ENCODE peak calls at places on chromosome 13, in nine cellular contexts. One of them, this sample, is unnamed.

GRCh38 chr13:99859178-99860177 is 112.1 kb downstream of the ZIC5 start:
- DNase-seq in activated gamma-delta T cell treated with anti-CD3 and anti-CD28 coated beads, Interleukin-2, amount 50 U/mL, for 16 hours: peak
- DNase-seq in stimulated activated naive CD4-positive, alpha-beta T cell treated with Interleukin-2 at 50 U/mL for 16 hours: peak
- DNase-seq in SK-N-SH: no peak
- DNase-seq in NCI-H2029: no peak
- DNase-seq in T-helper 2 cell: no peak
- DNase-seq in iris pigment epithelial cell: no peak
- DNase-seq in NCI-H748 treated with DMSO at 0.1 percent for 48 hours: peak
- DNase-seq in CD4-positive, CD25-positive, alpha-beta regulatory T cell: no peak
- DNase-seq in this sample: no peak

GRCh38 chr13:51816604-51817254 is 12.8 kb upstream of the DHRS12 start:
- DNase-seq in activated gamma-delta T cell treated with anti-CD3 and anti-CD28 coated beads, Interleukin-2, amount 50 U/mL, for 16 hours: no peak
- DNase-seq in stimulated activated naive CD4-positive, alpha-beta T cell treated with Interleukin-2 at 50 U/mL for 16 hours: no peak
- DNase-seq in SK-N-SH: no peak
- DNase-seq in NCI-H2029: no peak
- DNase-seq in T-helper 2 cell: no peak
- DNase-seq in iris pigment epithelial cell: no peak
- DNase-seq in NCI-H748 treated with DMSO at 0.1 percent for 48 hours: no peak
- DNase-seq in CD4-positive, CD25-positive, alpha-beta regulatory T cell: no peak
- DNase-seq in this sample: no peak

GRCh38 chr13:68588623-68589022 is 1358.5 kb upstream of the PCDH9 start:
- DNase-seq in activated gamma-delta T cell treated with anti-CD3 and anti-CD28 coated beads, Interleukin-2, amount 50 U/mL, for 16 hours: no peak
- DNase-seq in stimulated activated naive CD4-positive, alpha-beta T cell treated with Interleukin-2 at 50 U/mL for 16 hours: no peak
- DNase-seq in SK-N-SH: no peak
- DNase-seq in NCI-H2029: no peak
- DNase-seq in T-helper 2 cell: no peak
- DNase-seq in iris pigment epithelial cell: no peak
- DNase-seq in NCI-H748 treated with DMSO at 0.1 percent for 48 hours: no peak
- DNase-seq in CD4-positive, CD25-positive, alpha-beta regulatory T cell: no peak
- DNase-seq in this sample: no peak

GRCh38 chr13:73870970-73871935 is 263.0 kb downstream of the KLF12 start:
- DNase-seq in activated gamma-delta T cell treated with anti-CD3 and anti-CD28 coated beads, Interleukin-2, amount 50 U/mL, for 16 hours: no peak
- DNase-seq in stimulated activated naive CD4-positive, alpha-beta T cell treated with Interleukin-2 at 50 U/mL for 16 hours: peak
- DNase-seq in SK-N-SH: no peak
- DNase-seq in NCI-H2029: peak
- DNase-seq in T-helper 2 cell: no peak
- DNase-seq in iris pigment epithelial cell: peak
- DNase-seq in NCI-H748 treated with DMSO at 0.1 percent for 48 hours: no peak
- DNase-seq in CD4-positive, CD25-positive, alpha-beta regulatory T cell: no peak
- DNase-seq in this sample: no peak

GRCh38 chr13:31242935-31243334 is 43.2 kb downstream of the B3GLCT start:
- DNase-seq in activated gamma-delta T cell treated with anti-CD3 and anti-CD28 coated beads, Interleukin-2, amount 50 U/mL, for 16 hours: no peak
- DNase-seq in stimulated activated naive CD4-positive, alpha-beta T cell treated with Interleukin-2 at 50 U/mL for 16 hours: no peak
- DNase-seq in SK-N-SH: no peak
- DNase-seq in NCI-H2029: no peak
- DNase-seq in T-helper 2 cell: no peak
- DNase-seq in iris pigment epithelial cell: no peak
- DNase-seq in NCI-H748 treated with DMSO at 0.1 percent for 48 hours: no peak
- DNase-seq in CD4-positive, CD25-positive, alpha-beta regulatory T cell: no peak
- DNase-seq in this sample: no peak

GRCh38 chr13:51154029-51154555 is 43.0 kb upstream of the C13orf42 start:
- DNase-seq in activated gamma-delta T cell treated with anti-CD3 and anti-CD28 coated beads, Interleukin-2, amount 50 U/mL, for 16 hours: no peak
- DNase-seq in stimulated activated naive CD4-positive, alpha-beta T cell treated with Interleukin-2 at 50 U/mL for 16 hours: peak
- DNase-seq in SK-N-SH: no peak
- DNase-seq in NCI-H2029: no peak
- DNase-seq in T-helper 2 cell: no peak
- DNase-seq in iris pigment epithelial cell: peak
- DNase-seq in NCI-H748 treated with DMSO at 0.1 percent for 48 hours: no peak
- DNase-seq in CD4-positive, CD25-positive, alpha-beta regulatory T cell: no peak
- DNase-seq in this sample: no peak

GRCh38 chr13:19090495-19090894 is 91.1 kb downstream of the TUBA3C start:
- DNase-seq in activated gamma-delta T cell treated with anti-CD3 and anti-CD28 coated beads, Interleukin-2, amount 50 U/mL, for 16 hours: no peak
- DNase-seq in stimulated activated naive CD4-positive, alpha-beta T cell treated with Interleukin-2 at 50 U/mL for 16 hours: no peak
- DNase-seq in SK-N-SH: no peak
- DNase-seq in NCI-H2029: no peak
- DNase-seq in T-helper 2 cell: no peak
- DNase-seq in iris pigment epithelial cell: no peak
- DNase-seq in NCI-H748 treated with DMSO at 0.1 percent for 48 hours: no peak
- DNase-seq in CD4-positive, CD25-positive, alpha-beta regulatory T cell: no peak
- DNase-seq in this sample: no peak

GRCh38 chr13:113411216-113412023 is 41.9 kb downstream of the ADPRHL1 start:
- DNase-seq in activated gamma-delta T cell treated with anti-CD3 and anti-CD28 coated beads, Interleukin-2, amount 50 U/mL, for 16 hours: no peak
- DNase-seq in stimulated activated naive CD4-positive, alpha-beta T cell treated with Interleukin-2 at 50 U/mL for 16 hours: no peak
- DNase-seq in SK-N-SH: no peak
- DNase-seq in NCI-H2029: peak
- DNase-seq in T-helper 2 cell: no peak
- DNase-seq in iris pigment epithelial cell: peak
- DNase-seq in NCI-H748 treated with DMSO at 0.1 percent for 48 hours: no peak
- DNase-seq in CD4-positive, CD25-positive, alpha-beta regulatory T cell: no peak
- DNase-seq in this sample: no peak

GRCh38 chr13:98571955-98572662 is 4.8 kb downstream of the STK24 start:
- DNase-seq in activated gamma-delta T cell treated with anti-CD3 and anti-CD28 coated beads, Interleukin-2, amount 50 U/mL, for 16 hours: no peak
- DNase-seq in stimulated activated naive CD4-positive, alpha-beta T cell treated with Interleukin-2 at 50 U/mL for 16 hours: no peak
- DNase-seq in SK-N-SH: peak
- DNase-seq in NCI-H2029: peak
- DNase-seq in T-helper 2 cell: no peak
- DNase-seq in iris pigment epithelial cell: peak
- DNase-seq in NCI-H748 treated with DMSO at 0.1 percent for 48 hours: peak
- DNase-seq in CD4-positive, CD25-positive, alpha-beta regulatory T cell: no peak
- DNase-seq in this sample: peak

GRCh38 chr13:110012102-110012739 is 225.8 kb upstream of the IRS2 start:
- DNase-seq in activated gamma-delta T cell treated with anti-CD3 and anti-CD28 coated beads, Interleukin-2, amount 50 U/mL, for 16 hours: no peak
- DNase-seq in stimulated activated naive CD4-positive, alpha-beta T cell treated with Interleukin-2 at 50 U/mL for 16 hours: no peak
- DNase-seq in SK-N-SH: no peak
- DNase-seq in NCI-H2029: no peak
- DNase-seq in T-helper 2 cell: no peak
- DNase-seq in iris pigment epithelial cell: peak
- DNase-seq in NCI-H748 treated with DMSO at 0.1 percent for 48 hours: no peak
- DNase-seq in CD4-positive, CD25-positive, alpha-beta regulatory T cell: no peak
- DNase-seq in this sample: no peak

GRCh38 chr13:42260885-42261654 is 10.9 kb upstream of the AKAP11 start:
- DNase-seq in activated gamma-delta T cell treated with anti-CD3 and anti-CD28 coated beads, Interleukin-2, amount 50 U/mL, for 16 hours: no peak
- DNase-seq in stimulated activated naive CD4-positive, alpha-beta T cell treated with Interleukin-2 at 50 U/mL for 16 hours: no peak
- DNase-seq in SK-N-SH: no peak
- DNase-seq in NCI-H2029: no peak
- DNase-seq in T-helper 2 cell: no peak
- DNase-seq in iris pigment epithelial cell: no peak
- DNase-seq in NCI-H748 treated with DMSO at 0.1 percent for 48 hours: no peak
- DNase-seq in CD4-positive, CD25-positive, alpha-beta regulatory T cell: no peak
- DNase-seq in this sample: no peak

GRCh38 chr13:19329365-19329764 is 147.7 kb upstream of the TUBA3C start:
- DNase-seq in activated gamma-delta T cell treated with anti-CD3 and anti-CD28 coated beads, Interleukin-2, amount 50 U/mL, for 16 hours: no peak
- DNase-seq in stimulated activated naive CD4-positive, alpha-beta T cell treated with Interleukin-2 at 50 U/mL for 16 hours: no peak
- DNase-seq in SK-N-SH: no peak
- DNase-seq in NCI-H2029: no peak
- DNase-seq in T-helper 2 cell: no peak
- DNase-seq in iris pigment epithelial cell: no peak
- DNase-seq in NCI-H748 treated with DMSO at 0.1 percent for 48 hours: no peak
- DNase-seq in CD4-positive, CD25-positive, alpha-beta regulatory T cell: no peak
- DNase-seq in this sample: no peak

GRCh38 chr13:20669162-20669561 is 34.3 kb upstream of the IL17D start:
- DNase-seq in activated gamma-delta T cell treated with anti-CD3 and anti-CD28 coated beads, Interleukin-2, amount 50 U/mL, for 16 hours: no peak
- DNase-seq in stimulated activated naive CD4-positive, alpha-beta T cell treated with Interleukin-2 at 50 U/mL for 16 hours: no peak
- DNase-seq in SK-N-SH: no peak
- DNase-seq in NCI-H2029: no peak
- DNase-seq in T-helper 2 cell: no peak
- DNase-seq in iris pigment epithelial cell: no peak
- DNase-seq in NCI-H748 treated with DMSO at 0.1 percent for 48 hours: no peak
- DNase-seq in CD4-positive, CD25-positive, alpha-beta regulatory T cell: no peak
- DNase-seq in this sample: no peak

GRCh38 chr13:95636853-95637252 is 7.7 kb downstream of the DZIP1 start:
- DNase-seq in activated gamma-delta T cell treated with anti-CD3 and anti-CD28 coated beads, Interleukin-2, amount 50 U/mL, for 16 hours: no peak
- DNase-seq in stimulated activated naive CD4-positive, alpha-beta T cell treated with Interleukin-2 at 50 U/mL for 16 hours: no peak
- DNase-seq in SK-N-SH: no peak
- DNase-seq in NCI-H2029: no peak
- DNase-seq in T-helper 2 cell: no peak
- DNase-seq in iris pigment epithelial cell: no peak
- DNase-seq in NCI-H748 treated with DMSO at 0.1 percent for 48 hours: no peak
- DNase-seq in CD4-positive, CD25-positive, alpha-beta regulatory T cell: no peak
- DNase-seq in this sample: no peak

GRCh38 chr13:111639994-111640393 is 319.6 kb downstream of the TEX29 start:
- DNase-seq in activated gamma-delta T cell treated with anti-CD3 and anti-CD28 coated beads, Interleukin-2, amount 50 U/mL, for 16 hours: no peak
- DNase-seq in stimulated activated naive CD4-positive, alpha-beta T cell treated with Interleukin-2 at 50 U/mL for 16 hours: no peak
- DNase-seq in SK-N-SH: no peak
- DNase-seq in NCI-H2029: peak
- DNase-seq in T-helper 2 cell: no peak
- DNase-seq in iris pigment epithelial cell: no peak
- DNase-seq in NCI-H748 treated with DMSO at 0.1 percent for 48 hours: no peak
- DNase-seq in CD4-positive, CD25-positive, alpha-beta regulatory T cell: no peak
- DNase-seq in this sample: no peak

GRCh38 chr13:98478134-98479129 is 98.5 kb downstream of the STK24 start:
- DNase-seq in activated gamma-delta T cell treated with anti-CD3 and anti-CD28 coated beads, Interleukin-2, amount 50 U/mL, for 16 hours: no peak
- DNase-seq in stimulated activated naive CD4-positive, alpha-beta T cell treated with Interleukin-2 at 50 U/mL for 16 hours: no peak
- DNase-seq in SK-N-SH: peak
- DNase-seq in NCI-H2029: no peak
- DNase-seq in T-helper 2 cell: no peak
- DNase-seq in iris pigment epithelial cell: peak
- DNase-seq in NCI-H748 treated with DMSO at 0.1 percent for 48 hours: no peak
- DNase-seq in CD4-positive, CD25-positive, alpha-beta regulatory T cell: no peak
- DNase-seq in this sample: no peak

GRCh38 chr13:61138857-61139256 is 276.8 kb downstream of the PCDH20 start:
- DNase-seq in activated gamma-delta T cell treated with anti-CD3 and anti-CD28 coated beads, Interleukin-2, amount 50 U/mL, for 16 hours: no peak
- DNase-seq in stimulated activated naive CD4-positive, alpha-beta T cell treated with Interleukin-2 at 50 U/mL for 16 hours: no peak
- DNase-seq in SK-N-SH: no peak
- DNase-seq in NCI-H2029: no peak
- DNase-seq in T-helper 2 cell: no peak
- DNase-seq in iris pigment epithelial cell: no peak
- DNase-seq in NCI-H748 treated with DMSO at 0.1 percent for 48 hours: no peak
- DNase-seq in CD4-positive, CD25-positive, alpha-beta regulatory T cell: no peak
- DNase-seq in this sample: no peak

GRCh38 chr13:24127116-24127631 is 33.3 kb upstream of the SPATA13 start:
- DNase-seq in activated gamma-delta T cell treated with anti-CD3 and anti-CD28 coated beads, Interleukin-2, amount 50 U/mL, for 16 hours: no peak
- DNase-seq in stimulated activated naive CD4-positive, alpha-beta T cell treated with Interleukin-2 at 50 U/mL for 16 hours: no peak
- DNase-seq in SK-N-SH: no peak
- DNase-seq in NCI-H2029: no peak
- DNase-seq in T-helper 2 cell: no peak
- DNase-seq in iris pigment epithelial cell: peak
- DNase-seq in NCI-H748 treated with DMSO at 0.1 percent for 48 hours: peak
- DNase-seq in CD4-positive, CD25-positive, alpha-beta regulatory T cell: no peak
- DNase-seq in this sample: no peak

GRCh38 chr13:29361716-29362115 is 233.8 kb downstream of the SLC7A1 start:
- DNase-seq in activated gamma-delta T cell treated with anti-CD3 and anti-CD28 coated beads, Interleukin-2, amount 50 U/mL, for 16 hours: no peak
- DNase-seq in stimulated activated naive CD4-positive, alpha-beta T cell treated with Interleukin-2 at 50 U/mL for 16 hours: no peak
- DNase-seq in SK-N-SH: no peak
- DNase-seq in NCI-H2029: no peak
- DNase-seq in T-helper 2 cell: no peak
- DNase-seq in iris pigment epithelial cell: peak
- DNase-seq in NCI-H748 treated with DMSO at 0.1 percent for 48 hours: no peak
- DNase-seq in CD4-positive, CD25-positive, alpha-beta regulatory T cell: no peak
- DNase-seq in this sample: no peak

GRCh38 chr13:38417727-38418126 is 68.1 kb downstream of the UFM1 start:
- DNase-seq in activated gamma-delta T cell treated with anti-CD3 and anti-CD28 coated beads, Interleukin-2, amount 50 U/mL, for 16 hours: no peak
- DNase-seq in stimulated activated naive CD4-positive, alpha-beta T cell treated with Interleukin-2 at 50 U/mL for 16 hours: no peak
- DNase-seq in SK-N-SH: peak
- DNase-seq in NCI-H2029: no peak
- DNase-seq in T-helper 2 cell: no peak
- DNase-seq in iris pigment epithelial cell: peak
- DNase-seq in NCI-H748 treated with DMSO at 0.1 percent for 48 hours: no peak
- DNase-seq in CD4-positive, CD25-positive, alpha-beta regulatory T cell: no peak
- DNase-seq in this sample: peak

GRCh38 chr13:96089749-96090239 is at the start of gene HS6ST3:
- DNase-seq in activated gamma-delta T cell treated with anti-CD3 and anti-CD28 coated beads, Interleukin-2, amount 50 U/mL, for 16 hours: no peak
- DNase-seq in stimulated activated naive CD4-positive, alpha-beta T cell treated with Interleukin-2 at 50 U/mL for 16 hours: no peak
- DNase-seq in SK-N-SH: peak
- DNase-seq in NCI-H2029: no peak
- DNase-seq in T-helper 2 cell: no peak
- DNase-seq in iris pigment epithelial cell: peak
- DNase-seq in NCI-H748 treated with DMSO at 0.1 percent for 48 hours: peak
- DNase-seq in CD4-positive, CD25-positive, alpha-beta regulatory T cell: no peak
- DNase-seq in this sample: peak

GRCh38 chr13:44155422-44156293 is 218.0 kb upstream of the SERP2 start:
- DNase-seq in activated gamma-delta T cell treated with anti-CD3 and anti-CD28 coated beads, Interleukin-2, amount 50 U/mL, for 16 hours: no peak
- DNase-seq in stimulated activated naive CD4-positive, alpha-beta T cell treated with Interleukin-2 at 50 U/mL for 16 hours: no peak
- DNase-seq in SK-N-SH: no peak
- DNase-seq in NCI-H2029: peak
- DNase-seq in T-helper 2 cell: no peak
- DNase-seq in iris pigment epithelial cell: peak
- DNase-seq in NCI-H748 treated with DMSO at 0.1 percent for 48 hours: no peak
- DNase-seq in CD4-positive, CD25-positive, alpha-beta regulatory T cell: no peak
- DNase-seq in this sample: no peak

GRCh38 chr13:46475586-46475991 is 77.4 kb upstream of the LRCH1 start:
- DNase-seq in activated gamma-delta T cell treated with anti-CD3 and anti-CD28 coated beads, Interleukin-2, amount 50 U/mL, for 16 hours: no peak
- DNase-seq in stimulated activated naive CD4-positive, alpha-beta T cell treated with Interleukin-2 at 50 U/mL for 16 hours: no peak
- DNase-seq in SK-N-SH: no peak
- DNase-seq in NCI-H2029: no peak
- DNase-seq in T-helper 2 cell: no peak
- DNase-seq in iris pigment epithelial cell: peak
- DNase-seq in NCI-H748 treated with DMSO at 0.1 percent for 48 hours: no peak
- DNase-seq in CD4-positive, CD25-positive, alpha-beta regulatory T cell: no peak
- DNase-seq in this sample: no peak

GRCh38 chr13:113769106-113769505 is 10.1 kb downstream of the TMEM255B start:
- DNase-seq in activated gamma-delta T cell treated with anti-CD3 and anti-CD28 coated beads, Interleukin-2, amount 50 U/mL, for 16 hours: no peak
- DNase-seq in stimulated activated naive CD4-positive, alpha-beta T cell treated with Interleukin-2 at 50 U/mL for 16 hours: no peak
- DNase-seq in SK-N-SH: no peak
- DNase-seq in NCI-H2029: no peak
- DNase-seq in T-helper 2 cell: no peak
- DNase-seq in iris pigment epithelial cell: no peak
- DNase-seq in NCI-H748 treated with DMSO at 0.1 percent for 48 hours: no peak
- DNase-seq in CD4-positive, CD25-positive, alpha-beta regulatory T cell: no peak
- DNase-seq in this sample: no peak

GRCh38 chr13:28488376-28489005 is 6.4 kb downstream of the FLT1 start:
- DNase-seq in activated gamma-delta T cell treated with anti-CD3 and anti-CD28 coated beads, Interleukin-2, amount 50 U/mL, for 16 hours: no peak
- DNase-seq in stimulated activated naive CD4-positive, alpha-beta T cell treated with Interleukin-2 at 50 U/mL for 16 hours: no peak
- DNase-seq in SK-N-SH: no peak
- DNase-seq in NCI-H2029: no peak
- DNase-seq in T-helper 2 cell: no peak
- DNase-seq in iris pigment epithelial cell: no peak
- DNase-seq in NCI-H748 treated with DMSO at 0.1 percent for 48 hours: no peak
- DNase-seq in CD4-positive, CD25-positive, alpha-beta regulatory T cell: no peak
- DNase-seq in this sample: no peak

GRCh38 chr13:75544681-75545333 is 4.8 kb upstream of the UCHL3 start:
- DNase-seq in activated gamma-delta T cell treated with anti-CD3 and anti-CD28 coated beads, Interleukin-2, amount 50 U/mL, for 16 hours: no peak
- DNase-seq in stimulated activated naive CD4-positive, alpha-beta T cell treated with Interleukin-2 at 50 U/mL for 16 hours: no peak
- DNase-seq in SK-N-SH: no peak
- DNase-seq in NCI-H2029: no peak
- DNase-seq in T-helper 2 cell: no peak
- DNase-seq in iris pigment epithelial cell: peak
- DNase-seq in NCI-H748 treated with DMSO at 0.1 percent for 48 hours: no peak
- DNase-seq in CD4-positive, CD25-positive, alpha-beta regulatory T cell: no peak
- DNase-seq in this sample: no peak

GRCh38 chr13:31431722-31432137 is 232.0 kb downstream of the B3GLCT start:
- DNase-seq in activated gamma-delta T cell treated with anti-CD3 and anti-CD28 coated beads, Interleukin-2, amount 50 U/mL, for 16 hours: peak
- DNase-seq in stimulated activated naive CD4-positive, alpha-beta T cell treated with Interleukin-2 at 50 U/mL for 16 hours: peak
- DNase-seq in SK-N-SH: peak
- DNase-seq in NCI-H2029: peak
- DNase-seq in T-helper 2 cell: no peak
- DNase-seq in iris pigment epithelial cell: peak
- DNase-seq in NCI-H748 treated with DMSO at 0.1 percent for 48 hours: peak
- DNase-seq in CD4-positive, CD25-positive, alpha-beta regulatory T cell: no peak
- DNase-seq in this sample: peak

GRCh38 chr13:93534181-93534700 is 307.6 kb downstream of the GPC6 start:
- DNase-seq in activated gamma-delta T cell treated with anti-CD3 and anti-CD28 coated beads, Interleukin-2, amount 50 U/mL, for 16 hours: no peak
- DNase-seq in stimulated activated naive CD4-positive, alpha-beta T cell treated with Interleukin-2 at 50 U/mL for 16 hours: no peak
- DNase-seq in SK-N-SH: no peak
- DNase-seq in NCI-H2029: peak
- DNase-seq in T-helper 2 cell: no peak
- DNase-seq in iris pigment epithelial cell: no peak
- DNase-seq in NCI-H748 treated with DMSO at 0.1 percent for 48 hours: no peak
- DNase-seq in CD4-positive, CD25-positive, alpha-beta regulatory T cell: no peak
- DNase-seq in this sample: no peak

GRCh38 chr13:74062933-74063332 is 71.3 kb downstream of the KLF12 start:
- DNase-seq in activated gamma-delta T cell treated with anti-CD3 and anti-CD28 coated beads, Interleukin-2, amount 50 U/mL, for 16 hours: no peak
- DNase-seq in stimulated activated naive CD4-positive, alpha-beta T cell treated with Interleukin-2 at 50 U/mL for 16 hours: peak
- DNase-seq in SK-N-SH: no peak
- DNase-seq in NCI-H2029: no peak
- DNase-seq in T-helper 2 cell: no peak
- DNase-seq in iris pigment epithelial cell: peak
- DNase-seq in NCI-H748 treated with DMSO at 0.1 percent for 48 hours: no peak
- DNase-seq in CD4-positive, CD25-positive, alpha-beta regulatory T cell: no peak
- DNase-seq in this sample: no peak

GRCh38 chr13:93476175-93476574 is 249.6 kb downstream of the GPC6 start:
- DNase-seq in activated gamma-delta T cell treated with anti-CD3 and anti-CD28 coated beads, Interleukin-2, amount 50 U/mL, for 16 hours: no peak
- DNase-seq in stimulated activated naive CD4-positive, alpha-beta T cell treated with Interleukin-2 at 50 U/mL for 16 hours: no peak
- DNase-seq in SK-N-SH: no peak
- DNase-seq in NCI-H2029: no peak
- DNase-seq in T-helper 2 cell: no peak
- DNase-seq in iris pigment epithelial cell: peak
- DNase-seq in NCI-H748 treated with DMSO at 0.1 percent for 48 hours: no peak
- DNase-seq in CD4-positive, CD25-positive, alpha-beta regulatory T cell: no peak
- DNase-seq in this sample: no peak